ENCODE peak calls at places on chromosomes 16 and 17, in six cellular contexts. One of them, this sample, is unnamed.

GRCh38 chr17:73427198-73427597 is 115.4 kb upstream of the CDC42EP4 start:
- DNase-seq in adrenal gland: no peak
- DNase-seq in GM23338: no peak
- DNase-seq in CD4-positive, alpha-beta memory T cell: no peak
- DNase-seq in Panc1: no peak
- DNase-seq in IMR-90: no peak
- DNase-seq in this sample: no peak

GRCh38 chr17:41531993-41532392 is 3.9 kb upstream of the KRT19 start:
- DNase-seq in adrenal gland: no peak
- DNase-seq in GM23338: no peak
- DNase-seq in CD4-positive, alpha-beta memory T cell: no peak
- DNase-seq in Panc1: no peak
- DNase-seq in IMR-90: no peak
- DNase-seq in this sample: no peak

GRCh38 chr16:13060932-13061331 is 159.5 kb downstream of the SHISA9 start:
- DNase-seq in adrenal gland: no peak
- DNase-seq in GM23338: no peak
- DNase-seq in CD4-positive, alpha-beta memory T cell: no peak
- DNase-seq in Panc1: no peak
- DNase-seq in IMR-90: no peak
- DNase-seq in this sample: no peak

GRCh38 chr16:88879788-88880055 is 13.3 kb upstream of the PABPN1L start:
- DNase-seq in adrenal gland: no peak
- DNase-seq in GM23338: no peak
- DNase-seq in CD4-positive, alpha-beta memory T cell: no peak
- DNase-seq in Panc1: no peak
- DNase-seq in IMR-90: no peak
- DNase-seq in this sample: no peak

GRCh38 chr16:86931410-86931941 is 353.1 kb downstream of the FOXL1 start:
- DNase-seq in adrenal gland: peak; percentile 23
- DNase-seq in GM23338: peak; percentile 29
- DNase-seq in CD4-positive, alpha-beta memory T cell: no peak
- DNase-seq in Panc1: no peak
- DNase-seq in IMR-90: peak; percentile 89
- DNase-seq in this sample: no peak

GRCh38 chr17:40157972-40158371 is 17.6 kb downstream of the CASC3 start:
- DNase-seq in adrenal gland: no peak
- DNase-seq in GM23338: no peak
- DNase-seq in CD4-positive, alpha-beta memory T cell: no peak
- DNase-seq in Panc1: no peak
- DNase-seq in IMR-90: no peak
- DNase-seq in this sample: no peak

GRCh38 chr17:40926341-40926740 is 11.1 kb downstream of the KRT23 start:
- DNase-seq in adrenal gland: no peak
- DNase-seq in GM23338: no peak
- DNase-seq in CD4-positive, alpha-beta memory T cell: no peak
- DNase-seq in Panc1: no peak
- DNase-seq in IMR-90: no peak
- DNase-seq in this sample: no peak

GRCh38 chr17:83053779-83054451 is 25.5 kb upstream of the METRNL start:
- DNase-seq in adrenal gland: peak; percentile 60
- DNase-seq in GM23338: no peak
- DNase-seq in CD4-positive, alpha-beta memory T cell: no peak
- DNase-seq in Panc1: no peak
- DNase-seq in IMR-90: no peak
- DNase-seq in this sample: peak; percentile 52

GRCh38 chr17:30074254-30074653 is 42.4 kb upstream of the NSRP1 start:
- DNase-seq in adrenal gland: no peak
- DNase-seq in GM23338: no peak
- DNase-seq in CD4-positive, alpha-beta memory T cell: no peak
- DNase-seq in Panc1: no peak
- DNase-seq in IMR-90: no peak
- DNase-seq in this sample: no peak

GRCh38 chr16:10683160-10683559 is 11.6 kb downstream of the TEKT5 start:
- DNase-seq in adrenal gland: no peak
- DNase-seq in GM23338: peak; percentile 72
- DNase-seq in CD4-positive, alpha-beta memory T cell: no peak
- DNase-seq in Panc1: no peak
- DNase-seq in IMR-90: no peak
- DNase-seq in this sample: no peak

GRCh38 chr17:19021622-19022083 is 17.1 kb upstream of the FAM83G start:
- DNase-seq in adrenal gland: no peak
- DNase-seq in GM23338: peak; percentile 59
- DNase-seq in CD4-positive, alpha-beta memory T cell: peak; percentile 40
- DNase-seq in Panc1: no peak
- DNase-seq in IMR-90: no peak
- DNase-seq in this sample: no peak

GRCh38 chr16:65745-66144 is 6.7 kb downstream of the RHBDF1 start:
- DNase-seq in adrenal gland: peak; percentile 80
- DNase-seq in GM23338: peak; percentile 92
- DNase-seq in CD4-positive, alpha-beta memory T cell: peak; percentile 77
- DNase-seq in Panc1: peak; percentile 57
- DNase-seq in IMR-90: peak; percentile 59
- DNase-seq in this sample: peak; percentile 91

GRCh38 chr17:44557653-44558285 is 485 bp downstream of the FZD2 start:
- DNase-seq in adrenal gland: no peak
- DNase-seq in GM23338: peak; percentile 64
- DNase-seq in CD4-positive, alpha-beta memory T cell: no peak
- DNase-seq in Panc1: no peak
- DNase-seq in IMR-90: peak; percentile 72
- DNase-seq in this sample: peak; percentile 36

GRCh38 chr17:27559996-27560481 is 70.9 kb upstream of the LGALS9 start:
- DNase-seq in adrenal gland: peak; percentile 68
- DNase-seq in GM23338: no peak
- DNase-seq in CD4-positive, alpha-beta memory T cell: no peak
- DNase-seq in Panc1: no peak
- DNase-seq in IMR-90: peak; percentile 93
- DNase-seq in this sample: peak; percentile 53

DNA sequence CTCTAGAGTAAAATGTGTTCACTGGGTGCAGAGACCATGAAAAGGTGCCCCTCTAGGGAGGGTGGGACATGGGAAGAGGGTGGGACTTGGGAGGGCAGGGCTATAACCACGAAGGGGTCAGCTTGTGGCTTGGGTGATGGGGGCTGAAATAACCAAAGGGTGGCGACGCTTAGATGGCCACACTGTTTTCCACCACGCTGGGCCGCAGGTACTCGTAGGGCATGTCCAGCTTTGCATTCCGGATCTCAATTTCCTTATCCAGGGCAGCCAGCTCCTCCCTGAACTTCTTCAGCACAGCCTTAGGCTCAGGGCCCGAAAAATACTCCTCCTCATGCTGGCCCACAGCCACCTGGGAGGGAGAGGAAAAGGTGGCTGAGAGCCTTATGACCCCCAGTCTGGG is 10.0 kb downstream of the ALOX15 start:
- DNase-seq in adrenal gland: no peak
- DNase-seq in GM23338: no peak
- DNase-seq in CD4-positive, alpha-beta memory T cell: no peak
- DNase-seq in Panc1: no peak
- DNase-seq in IMR-90: no peak
- DNase-seq in this sample: no peak
- H3K4me1 ChIP-seq in adrenal gland: no peaks in the 10 kb centered on the region
- H3K4me1 ChIP-seq in GM23338: peaks cover 20% of the 10 kb centered on the region
- H3K4me1 ChIP-seq in CD4-positive, alpha-beta memory T cell: no peaks in the 10 kb centered on the region
- H3K4me1 ChIP-seq in Panc1: no peaks in the 10 kb centered on the region
- H3K4me1 ChIP-seq in IMR-90: no peaks in the 10 kb centered on the region
- H3K4me1 ChIP-seq in this sample: no peaks in the 10 kb centered on the region

DNA sequence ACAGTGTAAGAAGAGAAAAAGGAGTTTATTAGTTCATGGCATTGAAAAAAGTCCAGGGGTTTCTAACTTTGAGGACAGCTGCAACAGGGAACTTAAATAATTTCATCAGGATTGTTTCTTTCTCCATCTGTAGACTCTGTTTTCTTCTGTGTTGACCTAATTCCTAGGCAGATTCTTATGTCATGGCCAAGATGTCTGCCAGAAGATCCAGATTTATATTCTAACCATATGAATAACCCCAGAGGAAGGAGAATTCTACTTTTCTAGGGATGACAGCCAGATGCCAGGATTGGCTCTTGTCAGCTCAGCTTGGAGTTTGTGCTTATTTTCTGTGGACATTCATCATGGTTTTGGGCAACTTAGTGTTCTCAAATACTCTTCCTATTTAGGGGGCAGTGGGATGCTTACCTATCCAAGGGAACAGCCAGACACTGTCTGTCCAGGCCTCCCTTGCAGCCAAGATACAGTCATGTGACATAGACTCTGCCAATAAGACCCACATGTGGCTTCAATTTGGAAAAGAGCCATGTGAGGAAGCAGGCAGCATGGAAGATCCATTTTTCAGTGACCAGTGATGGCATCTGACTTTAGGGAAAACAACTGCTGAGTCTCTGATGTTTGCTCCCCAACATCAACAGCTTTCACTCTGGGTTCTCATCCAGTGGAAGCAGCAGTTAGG is 18.2 kb downstream of the PCTP start:
- DNase-seq in adrenal gland: no peak
- DNase-seq in GM23338: no peak
- DNase-seq in CD4-positive, alpha-beta memory T cell: no peak
- DNase-seq in Panc1: no peak
- DNase-seq in IMR-90: peak; percentile 24
- DNase-seq in this sample: no peak
- H3K27ac ChIP-seq in adrenal gland: no peak overlapping the region
- H3K27ac ChIP-seq in GM23338: no peak overlapping the region
- H3K27ac ChIP-seq in CD4-positive, alpha-beta memory T cell: no peak overlapping the region
- H3K27ac ChIP-seq in Panc1: no peak overlapping the region
- H3K27ac ChIP-seq in IMR-90: peak overlapping the region; percentile 70
- H3K27ac ChIP-seq in this sample: peak overlapping the region; percentile 22

DNA sequence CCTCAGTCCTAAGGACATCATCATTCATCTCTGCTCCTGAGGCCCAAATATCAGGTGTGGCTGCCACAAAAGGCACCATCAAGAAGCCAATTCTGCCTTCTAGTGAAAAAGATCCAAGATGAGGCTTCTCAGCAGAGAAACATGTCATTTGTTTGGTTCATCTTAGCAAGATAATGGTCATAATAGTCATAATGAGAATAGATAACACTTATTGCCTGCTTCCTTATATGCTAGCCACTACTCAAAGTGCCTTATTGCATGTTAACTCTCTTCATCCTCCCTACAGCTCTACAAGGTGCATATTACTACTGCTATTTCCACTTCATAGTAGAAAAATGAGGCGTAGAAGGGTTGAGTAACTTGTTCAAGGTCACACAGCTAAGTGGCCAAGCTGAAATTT is 45.0 kb upstream of the MRPS23 start:
- DNase-seq in adrenal gland: no peak
- DNase-seq in GM23338: no peak
- DNase-seq in CD4-positive, alpha-beta memory T cell: no peak
- DNase-seq in Panc1: no peak
- DNase-seq in IMR-90: no peak
- DNase-seq in this sample: no peak
- H3K4me1 ChIP-seq in adrenal gland: peaks cover 67% of the 10 kb centered on the region
- H3K4me1 ChIP-seq in GM23338: peaks cover 23% of the 10 kb centered on the region
- H3K4me1 ChIP-seq in CD4-positive, alpha-beta memory T cell: no peaks in the 10 kb centered on the region
- H3K4me1 ChIP-seq in Panc1: peaks cover 74% of the 10 kb centered on the region
- H3K4me1 ChIP-seq in IMR-90: peaks cover 49% of the 10 kb centered on the region
- H3K4me1 ChIP-seq in this sample: peaks cover 93% of the 10 kb centered on the region

GRCh38 chr16:58118801-58119508 is 10.2 kb downstream of the CFAP20 start:
- DNase-seq in adrenal gland: no peak
- DNase-seq in GM23338: no peak
- DNase-seq in CD4-positive, alpha-beta memory T cell: no peak
- DNase-seq in Panc1: no peak
- DNase-seq in IMR-90: peak; percentile 35
- DNase-seq in this sample: no peak
- H3K27ac ChIP-seq in adrenal gland: peak overlapping the region; percentile 58
- H3K27ac ChIP-seq in GM23338: no peak overlapping the region
- H3K27ac ChIP-seq in CD4-positive, alpha-beta memory T cell: no peak overlapping the region
- H3K27ac ChIP-seq in Panc1: no peak overlapping the region
- H3K27ac ChIP-seq in IMR-90: no peak overlapping the region
- H3K27ac ChIP-seq in this sample: peak overlapping the region; percentile 34